ENCODE peak calls at places on chromosomes 11 and 22, in five cellular contexts. Y is A549, D is neural progenitor cell, F is PC-3, O is testis. V is an unnamed sample.

GRCh38 chr11:88886796-88887195 is 179.0 kb downstream of the GRM5 start:
- DNase-seq in Y (peak), D (peak), F (peak), O (peak), V (peak)

GRCh38 chr11:59266491-59266890 is 53.8 kb upstream of the MPEG1 start:
- DNase-seq in Y (no peak), D (no peak), F (no peak), O (no peak), V (no peak)

GRCh38 chr22:27662359-27663030 is 139.1 kb downstream of the MN1 start:
- DNase-seq in Y (no peak), D (no peak), F (no peak), O (peak), V (no peak)

GRCh38 chr11:121889168-121889567 is 226.8 kb downstream of the BLID start:
- DNase-seq in Y (no peak), D (no peak), F (no peak), O (no peak), V (no peak)

GRCh38 chr22:42347281-42347824 is 76.9 kb upstream of the TCF20 start:
- DNase-seq in Y (no peak), D (no peak), F (no peak), O (no peak), V (no peak)

GRCh38 chr11:15967166-15967565 is 389.2 kb downstream of the SOX6 start:
- DNase-seq in Y (peak), D (no peak), F (peak), O (no peak), V (no peak)

GRCh38 chr11:78796956-78797355 is 222.3 kb upstream of the NARS2 start:
- DNase-seq in Y (peak), D (no peak), F (peak), O (no peak), V (peak)

GRCh38 chr11:64504999-64505398 is 86.0 kb upstream of the SLC22A12 start:
- DNase-seq in Y (no peak), D (no peak), F (no peak), O (peak), V (no peak)

GRCh38 chr22:44520695-44521094 is 22.7 kb upstream of the RTL6 start:
- DNase-seq in Y (no peak), D (no peak), F (no peak), O (no peak), V (no peak)

GRCh38 chr11:57751676-57752253 is at the start of gene BTBD18:
- DNase-seq in Y (peak), D (peak), F (peak), O (peak), V (no peak)

GRCh38 chr11:19931141-19931767 is 218.6 kb downstream of the NAV2 start:
- DNase-seq in Y (no peak), D (peak), F (no peak), O (no peak), V (no peak)

GRCh38 chr11:2509481-2510001 is 64.7 kb downstream of the KCNQ1 start:
- DNase-seq in Y (no peak), D (no peak), F (no peak), O (peak), V (no peak)

GRCh38 chr22:22124374-22124773 is 120.2 kb upstream of the VPREB1 start:
- DNase-seq in Y (no peak), D (no peak), F (no peak), O (no peak), V (no peak)

GRCh38 chr11:60370811-60371297 is 7.5 kb upstream of the MS4A7 start:
- DNase-seq in Y (peak), D (no peak), F (peak), O (no peak), V (no peak)

GRCh38 chr22:47207387-47207786 is 444.9 kb downstream of the TBC1D22A start:
- DNase-seq in Y (no peak), D (no peak), F (no peak), O (peak), V (no peak)

GRCh38 chr11:125688066-125688465 is 7.4 kb upstream of the ACRV1 start:
- DNase-seq in Y (no peak), D (no peak), F (no peak), O (peak), V (no peak)

GRCh38 chr22:50302041-50302541 is 5.4 kb downstream of the PLXNB2 start:
- DNase-seq in Y (no peak), D (no peak), F (peak), O (no peak), V (no peak)

GRCh38 chr22:46445771-46446485 is 91.5 kb downstream of the CELSR1 start:
- DNase-seq in Y (no peak), D (no peak), F (no peak), O (no peak), V (no peak)

GRCh38 chr11:79100093-79100704 is 340.6 kb downstream of the TENM4 start:
- DNase-seq in Y (peak), D (peak), F (peak), O (peak), V (no peak)

GRCh38 chr11:67463680-67464410 is 5.2 kb downstream of the TMEM134 start:
- DNase-seq in Y (peak), D (no peak), F (peak), O (peak), V (no peak)

GRCh38 chr22:40462195-40462988 is 92.0 kb downstream of the SGSM3 start:
- DNase-seq in Y (no peak), D (no peak), F (no peak), O (peak), V (no peak)

GRCh38 chr22:49958961-49959781 is 1.4 kb upstream of the PIM3 start:
- DNase-seq in Y (no peak), D (peak), F (no peak), O (no peak), V (no peak)

GRCh38 chr11:76854709-76855108 is 6.0 kb upstream of the ACER3 start:
- DNase-seq in Y (no peak), D (no peak), F (no peak), O (no peak), V (no peak)

GRCh38 chr11:17572359-17572690 is 25.3 kb downstream of the OTOG start:
- DNase-seq in Y (no peak), D (no peak), F (no peak), O (no peak), V (no peak)

GRCh38 chr11:126653040-126653439 is 297.6 kb downstream of the ST3GAL4 start:
- DNase-seq in Y (no peak), D (no peak), F (no peak), O (no peak), V (no peak)

GRCh38 chr11:118531597-118532084 is 649 bp downstream of the TMEM25 start:
- DNase-seq in Y (no peak), D (no peak), F (no peak), O (no peak), V (no peak)

GRCh38 chr22:17994424-17995108 is 29.8 kb downstream of the MICAL3 start:
- DNase-seq in Y (no peak), D (no peak), F (no peak), O (no peak), V (no peak)

GRCh38 chr11:394034-394857 is at the start of gene PKP3:
- DNase-seq in Y (peak), D (peak), F (peak), O (no peak), V (no peak)

GRCh38 chr11:393219-394033 is 583 bp upstream of the PKP3 start:
- DNase-seq in Y (peak), D (no peak), F (peak), O (no peak), V (peak)

GRCh38 chr11:395866-396265 is 1.9 kb downstream of the PKP3 start:
- DNase-seq in Y (no peak), D (no peak), F (no peak), O (no peak), V (no peak)

GRCh38 chr11:396511-396947 is 2.5 kb downstream of the PKP3 start:
- DNase-seq in Y (peak), D (no peak), F (no peak), O (peak), V (no peak)

DNA sequence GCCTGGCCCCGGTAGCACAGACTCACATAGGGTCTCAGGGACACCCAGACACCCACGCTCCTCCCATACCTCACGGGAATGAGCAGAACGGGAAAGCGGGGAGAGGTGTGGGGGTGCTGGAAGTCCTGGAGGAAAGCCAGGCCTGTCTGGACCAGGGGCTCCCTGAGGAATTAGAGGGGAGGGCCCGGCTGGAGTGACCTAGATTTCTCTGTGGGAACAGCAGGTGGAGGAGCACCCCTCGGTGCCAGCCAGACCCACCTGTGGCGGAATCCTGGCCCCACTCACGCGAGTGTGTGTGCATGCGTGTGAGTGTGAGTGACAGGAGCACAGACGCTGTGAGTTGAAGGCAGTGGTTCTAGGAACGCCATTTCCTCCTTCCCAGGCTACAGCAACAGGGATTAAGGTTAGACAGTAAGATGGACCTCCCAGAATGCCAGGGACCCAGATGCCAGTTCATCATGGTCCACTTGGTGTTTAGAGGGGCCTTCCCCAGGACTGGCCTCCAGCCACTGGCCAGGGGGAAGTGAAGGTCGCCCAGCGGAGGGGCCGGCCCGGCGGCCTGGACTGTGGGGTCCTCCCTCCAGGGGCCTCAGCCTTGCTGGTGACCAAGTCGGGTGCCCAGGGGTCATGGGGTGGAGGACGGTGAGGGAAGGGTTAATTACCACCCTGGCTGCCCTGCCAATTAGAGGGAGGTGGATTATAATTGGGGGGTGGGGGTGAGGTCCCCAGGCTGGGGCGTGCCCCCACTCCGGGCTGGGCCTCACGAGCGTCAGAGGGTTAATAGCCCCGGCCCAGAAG is 1.0 kb downstream of the PKP3 start:
- DNase-seq in Y (no peak), D (no peak), F (no peak), O (no peak), V (no peak)
- H3K4me3 ChIP-seq in Y (peak), D (no peak), F (peak), O (no peak), V (no peak)

GRCh38 chr11:69819109-69819490 is at the start of gene FGF3:
- DNase-seq in Y (no peak), D (no peak), F (no peak), O (no peak), V (no peak)

GRCh38 chr11:69818243-69819108 is 740 bp downstream of the FGF3 start:
- DNase-seq in Y (no peak), D (peak), F (no peak), O (no peak), V (no peak)

GRCh38 chr11:69815973-69816372 is 3.2 kb downstream of the FGF3 start:
- DNase-seq in Y (no peak), D (no peak), F (no peak), O (no peak), V (no peak)

GRCh38 chr11:69816671-69817070 is 2.5 kb downstream of the FGF3 start:
- DNase-seq in Y (no peak), D (no peak), F (no peak), O (no peak), V (no peak)

GRCh38 chr11:69817265-69818236 is 1.7 kb downstream of the FGF3 start:
- DNase-seq in Y (peak), D (peak), F (peak), O (no peak), V (no peak)
- H3K27ac ChIP-seq in Y (peak), D (no peak), F (no peak), O (no peak), V (no peak)

DNA sequence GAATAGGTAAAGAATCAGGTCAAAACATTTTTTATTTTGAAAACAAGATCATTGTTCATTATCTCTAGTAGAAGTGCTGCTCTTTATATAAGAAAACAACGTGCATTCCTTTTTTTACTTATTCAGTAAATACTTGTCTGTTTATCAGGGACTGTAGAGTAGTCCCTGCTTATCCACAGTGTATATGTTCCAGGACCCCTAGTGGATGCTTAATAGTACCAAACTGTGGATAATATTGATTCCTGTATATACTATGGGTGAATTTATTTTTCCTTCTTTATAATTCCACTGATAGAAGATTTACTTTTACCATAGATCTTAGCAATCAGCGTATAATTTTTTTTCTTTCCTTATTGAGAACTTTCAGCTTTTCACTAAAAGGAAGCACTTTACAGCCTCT is 32.6 kb downstream of the CEP295 start:
- DNase-seq in Y (peak), D (no peak), F (peak), O (no peak), V (no peak)
- TF ChIP-seq CTCF in Y (peak), D (peak), F (peak), O (no peak), V (peak)

GRCh38 chr11:75152651-75153553 is 2.0 kb downstream of the SLCO2B1 start:
- DNase-seq in Y (no peak), D (no peak), F (no peak), O (no peak), V (no peak)
- H3K4me3 ChIP-seq in Y (no peak), D (no peak), F (no peak), O (peak), V (no peak)

GRCh38 chr11:12048936-12049790 is 40.7 kb upstream of the DKK3 start:
- DNase-seq in Y (no peak), D (no peak), F (peak), O (no peak), V (no peak)
- H3K27ac ChIP-seq in Y (peak), D (no peak), F (peak), O (no peak), V (peak)

DNA sequence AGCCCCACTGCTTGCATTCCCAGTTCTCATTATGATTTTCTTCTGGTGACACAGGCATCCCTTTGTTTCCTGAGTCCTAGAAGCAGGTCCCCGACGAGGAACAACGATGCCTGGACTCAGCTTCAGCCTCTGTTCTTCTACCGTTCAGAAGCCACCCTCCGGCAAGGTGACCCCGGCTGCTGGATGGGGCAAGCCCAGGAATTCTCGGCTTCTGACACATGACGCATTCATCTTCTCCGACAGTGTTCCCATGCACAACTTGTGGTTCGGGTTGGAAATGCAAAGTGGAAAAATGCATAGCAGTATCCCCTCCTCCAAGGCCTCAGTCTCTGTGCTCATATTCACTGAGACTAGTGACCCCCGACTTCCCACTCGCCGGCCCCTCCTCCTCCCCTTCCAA is 70.1 kb upstream of the NTM start:
- DNase-seq in Y (no peak), D (no peak), F (no peak), O (no peak), V (no peak)
- TF ChIP-seq CTCF in Y (no peak), D (no peak), F (no peak), O (no peak), V (no peak)

GRCh38 chr11:44853674-44854073 is 97.0 kb downstream of the TP53I11 start:
- DNase-seq in Y (no peak), D (no peak), F (no peak), O (no peak), V (no peak)

GRCh38 chr11:44854146-44854545 is 96.5 kb downstream of the TP53I11 start:
- DNase-seq in Y (no peak), D (no peak), F (peak), O (no peak), V (no peak)

GRCh38 chr11:44857490-44857889 is 93.2 kb downstream of the TP53I11 start:
- DNase-seq in Y (no peak), D (no peak), F (no peak), O (no peak), V (no peak)

GRCh38 chr11:44852952-44853351 is 97.7 kb downstream of the TP53I11 start:
- DNase-seq in Y (no peak), D (no peak), F (no peak), O (no peak), V (no peak)

DNA sequence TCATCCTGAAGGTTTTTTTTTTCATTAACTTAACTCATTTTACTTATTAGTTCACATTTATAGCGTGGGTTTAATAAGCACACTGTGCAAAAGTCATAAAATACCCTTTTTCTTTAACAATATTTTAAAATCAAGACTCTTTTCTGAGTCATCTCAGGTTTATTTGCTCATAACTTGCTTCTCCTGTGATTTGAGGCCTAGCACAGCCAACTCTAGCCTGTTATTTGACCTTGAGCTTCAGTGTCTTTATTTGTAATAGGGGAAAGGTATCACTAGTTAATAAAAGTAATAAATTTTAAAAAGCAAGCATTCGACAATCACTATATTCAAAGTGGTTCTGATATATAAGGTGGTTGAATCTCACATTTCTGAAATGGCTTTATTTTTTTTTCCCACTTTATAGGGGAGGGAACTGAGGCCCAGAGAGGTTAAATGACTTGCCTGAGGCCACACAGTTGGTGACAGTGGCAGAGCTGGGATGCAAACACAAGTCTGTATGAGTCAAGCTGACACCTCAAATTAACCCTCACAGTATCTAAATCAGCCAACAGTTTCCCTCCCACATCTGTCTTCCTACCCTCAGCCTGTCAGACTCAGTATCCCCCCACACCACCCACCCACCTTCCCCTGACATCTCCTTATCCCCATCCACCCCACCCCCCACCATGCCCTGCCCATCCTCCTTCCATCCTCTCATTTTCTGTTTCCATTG is 95.4 kb downstream of the TP53I11 start:
- DNase-seq in Y (no peak), D (no peak), F (peak), O (no peak), V (no peak)
- H3K4me3 ChIP-seq in Y (no peak), D (no peak), F (no peak), O (no peak), V (no peak)

GRCh38 chr11:11148104-11148509 is 204.9 kb downstream of the CSNK2A3 start:
- DNase-seq in Y (peak), D (peak), F (peak), O (peak), V (no peak)

GRCh38 chr11:11143849-11144248 is 209.2 kb downstream of the CSNK2A3 start:
- DNase-seq in Y (no peak), D (no peak), F (no peak), O (no peak), V (no peak)

GRCh38 chr11:11148598-11148997 is 204.5 kb downstream of the CSNK2A3 start:
- DNase-seq in Y (no peak), D (no peak), F (no peak), O (no peak), V (no peak)

GRCh38 chr11:11149671-11150459 is 203.2 kb downstream of the CSNK2A3 start:
- DNase-seq in Y (no peak), D (no peak), F (no peak), O (no peak), V (no peak)

DNA sequence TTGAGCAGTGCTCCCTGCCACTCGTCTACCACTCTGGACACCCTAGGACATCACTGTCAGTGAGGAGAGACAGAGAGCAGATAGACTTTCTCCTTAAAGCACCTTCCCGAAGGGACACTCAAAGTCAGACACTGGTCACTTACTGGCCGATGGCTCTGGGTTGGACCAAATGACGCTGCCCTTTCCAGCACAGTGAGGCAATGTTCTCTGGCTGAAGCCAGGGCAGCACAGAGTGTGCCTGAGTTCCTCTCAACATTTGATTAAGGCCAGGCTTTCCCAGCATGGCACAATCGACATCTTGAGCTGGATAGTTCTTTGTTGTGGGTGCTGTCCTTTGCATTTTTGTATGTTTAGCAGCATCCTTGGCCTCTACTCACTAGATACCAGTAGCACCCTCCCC is 206.2 kb downstream of the CSNK2A3 start:
- DNase-seq in Y (no peak), D (no peak), F (no peak), O (no peak), V (no peak)
- H3K27ac ChIP-seq in Y (no peak), D (no peak), F (no peak), O (no peak), V (no peak)